ENCODE peak calls at places on chromosomes 11 and 22, in six cellular contexts. B is keratinocyte, T is ovary, R is adrenal gland, K is kidney epithelial cell, N is BE2C. Z is an unnamed sample.

GRCh38 chr11:109956124-109956793 is 136.9 kb upstream of the ZC3H12C start:
- DNase-seq in B (no peak), T (no peak), K (no peak), R (no peak), N (no peak), Z (no peak)

GRCh38 chr11:132226522-132226921 is 856.1 kb downstream of the NTM start:
- DNase-seq in N (no peak), R (no peak), B (no peak), T (no peak), K (no peak), Z (no peak)

GRCh38 chr22:29108137-29108536 is 35.3 kb downstream of the KREMEN1 start:
- DNase-seq in B (peak; percentile 15), T (no peak), K (no peak), N (no peak), R (no peak), Z (no peak)

GRCh38 chr11:63761173-63761572 is 7.4 kb downstream of the ZFTA start:
- DNase-seq in T (no peak), N (no peak), K (no peak), B (no peak), R (no peak), Z (no peak)

GRCh38 chr22:20510811-20511577 is 3.6 kb downstream of the MED15 start:
- DNase-seq in N (no peak), K (no peak), B (no peak), T (no peak), R (no peak), Z (no peak)

GRCh38 chr22:39152511-39153219 is at the start of gene CBX7:
- DNase-seq in T (peak; percentile 96), R (peak; percentile 96), K (no peak), N (peak; percentile 91), B (peak; percentile 35), Z (peak; percentile 95)

GRCh38 chr11:42407379-42407778 is 904.4 kb upstream of the API5 start:
- DNase-seq in R (peak; percentile 21), K (no peak), T (no peak), N (peak; percentile 59), B (no peak), Z (peak; percentile 5)

GRCh38 chr11:561148-562003 is 606 bp downstream of the RASSF7 start:
- DNase-seq in N (no peak), K (peak; percentile 67), B (peak; percentile 45), R (no peak), T (no peak), Z (peak; percentile 83)

GRCh38 chr11:124900464-124900863 is 2.8 kb upstream of the ROBO4 start:
- DNase-seq in K (peak; percentile 39), B (peak; percentile 87), N (no peak), T (peak; percentile 42), R (no peak), Z (no peak)

GRCh38 chr11:64874308-64874707 is 4.1 kb downstream of the EHD1 start:
- DNase-seq in T (no peak), K (no peak), B (no peak), R (no peak), N (no peak), Z (no peak)

GRCh38 chr11:133520707-133521106 is 11.6 kb downstream of the OPCML start:
- DNase-seq in T (no peak), R (no peak), K (no peak), B (no peak), N (no peak), Z (peak; percentile 59)

GRCh38 chr11:86408845-86409244 is 34.2 kb downstream of the CCDC81 start:
- DNase-seq in R (no peak), B (no peak), K (no peak), N (no peak), T (no peak), Z (no peak)

GRCh38 chr11:125874556-125875124 is 12.8 kb upstream of the HYLS1 start:
- DNase-seq in B (no peak), N (peak; percentile 74), T (peak; percentile 45), K (no peak), R (peak; percentile 57), Z (peak; percentile 55)

GRCh38 chr22:36736701-36737320 is 33.3 kb upstream of the CACNG2 start:
- DNase-seq in R (peak; percentile 11), B (no peak), K (no peak), T (no peak), N (no peak), Z (no peak)

GRCh38 chr11:120748485-120748814 is 236.9 kb downstream of the GRIK4 start:
- DNase-seq in R (no peak), B (no peak), N (peak; percentile 33), T (no peak), K (no peak), Z (no peak)

GRCh38 chr22:29825578-29825977 is 12.5 kb downstream of the ASCC2 start:
- DNase-seq in B (no peak), K (no peak), T (no peak), R (no peak), N (no peak), Z (no peak)

GRCh38 chr22:26367402-26368245 is 61.4 kb upstream of the ASPHD2 start:
- DNase-seq in N (peak; percentile 60), K (peak; percentile 4), B (no peak), R (no peak), T (no peak), Z (peak; percentile 57)

GRCh38 chr11:44179173-44179572 is 83.7 kb downstream of the EXT2 start:
- DNase-seq in B (no peak), R (no peak), N (no peak), T (no peak), K (no peak), Z (no peak)

GRCh38 chr22:39594411-39594810 is 23.9 kb downstream of the CACNA1I start:
- DNase-seq in K (no peak), R (no peak), B (no peak), T (no peak), N (no peak), Z (no peak)

GRCh38 chr22:37328017-37328416 is 45.7 kb downstream of the CYTH4 start:
- DNase-seq in N (no peak), T (no peak), B (no peak), R (no peak), K (no peak), Z (no peak)

GRCh38 chr22:36745301-36745995 is 30.5 kb downstream of the IFT27 start:
- DNase-seq in B (no peak), N (peak; percentile 5), T (no peak), R (no peak), K (no peak), Z (no peak)

GRCh38 chr11:23903044-23903704 is 593.7 kb upstream of the LUZP2 start:
- DNase-seq in B (peak; percentile 7), K (peak; percentile 79), T (no peak), N (no peak), R (no peak), Z (no peak)

GRCh38 chr11:89182773-89183172 is 5.1 kb downstream of the TYR start:
- DNase-seq in N (no peak), R (no peak), B (no peak), K (no peak), T (no peak), Z (no peak)

GRCh38 chr11:126782810-126783209 is 217.8 kb downstream of the KIRREL3 start:
- DNase-seq in B (no peak), T (no peak), K (no peak), N (no peak), R (no peak), Z (no peak)

GRCh38 chr11:1825039-1825740 is 9.6 kb upstream of the SYT8 start:
- DNase-seq in T (no peak), B (no peak), R (no peak), K (no peak), N (no peak), Z (peak; percentile 75)
- TF ChIP-seq CTCF in T (no peak), B (no peak), R (peak; percentile 33), K (peak; percentile 71), N (no peak), Z (peak; percentile 66)

GRCh38 chr11:60251485-60252207 is 8.7 kb upstream of the MS4A4E start:
- DNase-seq in B (no peak), T (no peak), K (no peak), R (no peak), N (no peak), Z (peak; percentile 18)
- TF ChIP-seq CTCF in B (no peak), T (peak; percentile 17), K (no peak), R (peak; percentile 58), N (no peak), Z (peak; percentile 32)

GRCh38 chr11:15993360-15993759 is 363.0 kb downstream of the SOX6 start:
- DNase-seq in B (no peak), N (no peak), R (no peak), K (no peak), T (no peak), Z (no peak)
- TF ChIP-seq CTCF in B (no peak), N (no peak), R (no peak), K (no peak), T (no peak), Z (no peak)

DNA sequence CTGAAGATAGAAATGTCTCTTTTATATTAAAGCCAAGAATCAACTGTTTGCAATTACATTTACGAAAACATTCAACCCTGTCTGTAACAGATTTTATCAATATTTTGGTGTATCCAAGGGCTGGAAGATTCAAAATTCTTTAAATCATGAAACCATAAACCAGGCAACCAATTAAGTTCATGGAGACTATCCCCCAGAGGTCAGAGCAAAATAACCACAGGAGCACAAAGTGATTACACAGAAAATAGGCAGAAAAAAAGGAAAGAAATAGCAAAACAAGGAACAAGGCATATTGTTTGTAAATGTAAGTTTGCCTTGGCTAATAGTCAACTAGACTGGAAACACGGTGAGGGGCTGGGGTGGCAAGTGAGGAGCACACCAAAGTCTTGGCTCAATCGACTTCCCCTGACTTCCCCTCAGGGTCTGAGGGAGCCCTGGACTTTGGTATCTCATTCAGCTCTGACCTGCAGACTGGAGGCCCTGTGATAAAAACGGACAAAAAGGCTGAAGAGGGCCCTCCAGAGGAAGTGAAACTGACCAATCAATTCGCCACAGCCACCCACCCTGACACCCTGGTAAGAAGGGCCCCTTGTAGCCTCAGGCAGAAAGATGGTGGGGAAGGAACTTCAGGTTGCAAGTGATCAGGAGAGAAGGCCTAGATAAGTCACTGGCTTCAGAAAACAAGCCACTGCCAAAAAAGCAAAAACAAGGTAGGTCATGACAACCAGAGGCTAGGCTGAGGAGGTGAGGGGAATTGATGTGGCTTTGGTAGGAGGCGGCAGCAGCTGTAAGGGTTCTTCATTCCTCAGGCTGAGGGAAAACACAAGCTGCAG is 1.9 kb downstream of the SIK3 start:
- DNase-seq in N (peak; percentile 15), T (no peak), K (no peak), R (no peak), B (no peak), Z (peak; percentile 12)
- TF ChIP-seq CTCF in N (peak; percentile 16), T (no peak), K (no peak), R (no peak), B (no peak), Z (no peak)

DNA sequence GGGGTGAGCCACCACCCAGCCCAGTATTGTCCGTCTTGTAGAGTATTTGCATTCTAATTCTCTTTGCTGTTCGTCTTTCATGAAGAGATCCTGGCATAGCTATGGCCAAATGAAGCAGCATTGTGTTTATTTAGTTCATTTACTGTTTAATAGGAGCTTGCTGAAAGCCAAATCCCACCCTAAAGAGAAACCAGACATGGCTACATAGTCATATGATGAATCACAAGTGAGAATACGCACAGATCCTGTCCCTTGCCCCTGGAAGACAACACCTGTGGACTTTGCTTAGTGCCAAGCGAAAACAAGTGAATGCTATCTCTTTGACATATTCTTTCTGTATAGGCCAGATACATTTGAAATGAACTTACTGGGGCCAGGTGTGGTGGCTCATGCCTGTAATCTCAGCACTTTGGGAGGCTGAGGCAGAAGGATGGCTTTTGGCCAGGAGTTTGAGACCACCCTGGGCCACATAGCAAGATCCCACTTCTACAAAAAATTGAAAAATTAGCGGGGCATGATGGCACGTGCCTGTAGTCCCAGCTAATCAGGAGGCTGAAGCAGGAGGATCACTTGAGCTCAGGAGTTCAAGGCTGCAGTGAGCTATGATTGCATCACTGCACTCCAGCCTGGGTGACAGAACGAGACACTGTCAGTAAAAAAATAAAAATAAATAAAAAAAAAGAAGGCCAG is 5.1 kb upstream of the ARFGAP3 start:
- DNase-seq in K (no peak), R (no peak), B (no peak), N (no peak), T (no peak), Z (no peak)
- TF ChIP-seq CTCF in K (no peak), R (no peak), B (no peak), N (no peak), T (no peak), Z (no peak)

Z was measured in body of pancreas.